ENCODE peak calls at places on chromosome 11, in ten cellular contexts. V is IMR-90, Y is endothelial cell, U is heart left ventricle, M is ovary, K is neural progenitor cell, N is MCF 10A, G is sigmoid colon, D is adrenal gland, L is A549. B is an unnamed sample.

GRCh38 chr11:304915-305833 is 2.4 kb upstream of the IFITM2 start:
- DNase-seq in V (peak; percentile 79), Y (peak; percentile 39), U (no peak), M (peak; percentile 74), K (peak; percentile 81), N (peak; percentile 74), G (peak; percentile 90), D (peak; percentile 64), L (peak; percentile 74), B (peak; percentile 85)

GRCh38 chr11:1130276-1131032 is 27.3 kb upstream of the MUC5AC start:
- DNase-seq in V (no peak), Y (no peak), U (no peak), M (no peak), K (no peak), N (no peak), G (peak; percentile 48), D (no peak), L (no peak), B (no peak)

GRCh38 chr11:134453441-134453840 is 41.4 kb upstream of the B3GAT1 start:
- DNase-seq in V (no peak), Y (no peak), U (no peak), M (no peak), K (no peak), N (no peak), G (peak; percentile 40), D (no peak), L (no peak), B (no peak)

GRCh38 chr11:92226331-92227232 is 2.0 kb downstream of the FAT3 start:
- DNase-seq in V (no peak), Y (peak; percentile 55), U (no peak), M (no peak), K (peak; percentile 78), N (no peak), G (no peak), D (no peak), L (no peak), B (no peak)

GRCh38 chr11:108568183-108568858 is 25.2 kb downstream of the EXPH5 start:
- DNase-seq in V (no peak), Y (no peak), U (no peak), M (peak; percentile 35), K (no peak), N (no peak), G (no peak), D (no peak), L (no peak), B (no peak)

GRCh38 chr11:94897330-94897768 is 76.0 kb downstream of the CWC15 start:
- DNase-seq in V (peak; percentile 45), Y (peak; percentile 42), U (no peak), M (peak; percentile 25), K (peak; percentile 56), N (peak; percentile 62), G (peak; percentile 76), D (peak; percentile 52), L (peak; percentile 42), B (peak; percentile 69)

GRCh38 chr11:88535916-88536547 is 198.5 kb upstream of the CTSC start:
- DNase-seq in V (peak; percentile 92), Y (no peak), U (no peak), M (no peak), K (no peak), N (peak; percentile 82), G (no peak), D (no peak), L (peak; percentile 64), B (no peak)

GRCh38 chr11:57276857-57277505 is 39.9 kb upstream of the APLNR start:
- DNase-seq in V (peak; percentile 41), Y (no peak), U (no peak), M (no peak), K (no peak), N (peak; percentile 59), G (no peak), D (no peak), L (no peak), B (no peak)

GRCh38 chr11:17012712-17013547 is 1.3 kb downstream of the PLEKHA7 start:
- DNase-seq in V (peak; percentile 52), Y (peak; percentile 52), U (peak; percentile 71), M (peak; percentile 42), K (peak; percentile 78), N (peak; percentile 85), G (peak; percentile 74), D (no peak), L (peak; percentile 91), B (no peak)

GRCh38 chr11:114326776-114327175 is 30.6 kb downstream of the NNMT start:
- DNase-seq in V (no peak), Y (no peak), U (no peak), M (no peak), K (no peak), N (no peak), G (no peak), D (no peak), L (no peak), B (no peak)

DNA sequence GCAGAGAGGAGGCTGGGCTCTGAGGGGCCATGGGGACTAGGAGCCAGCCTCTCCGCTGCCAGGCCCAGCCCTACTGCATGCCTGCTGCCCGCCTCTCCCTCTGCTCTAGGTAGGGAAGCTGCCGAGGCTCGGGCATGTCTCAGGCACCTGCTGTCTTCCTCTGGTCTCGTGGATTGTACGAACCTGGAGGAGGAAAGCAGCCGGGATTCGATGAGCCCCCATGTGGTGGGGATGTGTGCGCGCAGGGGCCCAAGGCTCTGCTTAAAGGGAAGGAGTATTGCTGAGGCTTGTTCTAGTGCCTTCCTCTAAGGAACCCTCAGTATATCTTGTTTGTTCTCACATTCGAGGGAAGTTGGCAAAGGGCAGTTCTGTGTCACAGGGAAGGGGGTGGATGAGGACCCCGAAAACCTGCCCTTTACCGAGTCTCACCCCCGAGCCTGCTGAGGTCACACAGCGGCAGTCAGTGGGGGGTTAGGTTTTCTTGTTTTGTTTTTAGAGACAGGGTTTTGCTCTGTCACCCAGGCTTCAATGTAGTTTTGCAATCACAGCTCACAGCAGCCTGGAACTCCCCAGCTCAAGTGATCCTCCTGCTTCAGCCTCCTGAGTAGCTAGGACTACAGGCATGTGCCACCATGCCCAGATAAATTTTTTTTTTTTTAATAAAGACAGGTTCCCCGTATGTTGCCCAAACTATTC is 21.3 kb downstream of the DAGLA start:
- DNase-seq in V (peak; percentile 16), Y (peak; percentile 61), U (no peak), M (no peak), K (peak; percentile 72), N (no peak), G (no peak), D (no peak), L (peak; percentile 66), B (peak; percentile 32)
- TF ChIP-seq CTCF in V (peak; percentile 33), Y (peak; percentile 28), U (peak; percentile 30), M (no peak), K (peak; percentile 56), N (no peak), G (peak; percentile 27), D (no peak), L (peak; percentile 25), B (peak; percentile 27)

GRCh38 chr11:35305670-35306382 is 113.5 kb downstream of the SLC1A2 start:
- DNase-seq in V (peak; percentile 56), Y (peak; percentile 57), U (no peak), M (peak; percentile 9), K (peak; percentile 76), N (peak; percentile 61), G (no peak), D (peak; percentile 68), L (peak; percentile 30), B (peak; percentile 32)
- TF ChIP-seq CTCF in V (peak; percentile 49), Y (peak; percentile 32), U (peak; percentile 23), M (peak; percentile 31), K (peak; percentile 73), N (peak; percentile 18), G (peak; percentile 45), D (peak; percentile 54), L (peak; percentile 41), B (peak; percentile 67)

GRCh38 chr11:66345316-66345649 is 379 bp upstream of the BRMS1 start:
- DNase-seq in V (no peak), Y (no peak), U (no peak), M (no peak), K (no peak), N (no peak), G (no peak), D (no peak), L (no peak), B (no peak)

GRCh38 chr11:66347425-66348276 is at the start of gene B4GAT1:
- DNase-seq in V (peak; percentile 93), Y (peak; percentile 79), U (peak; percentile 88), M (peak; percentile 85), K (peak; percentile 90), N (peak; percentile 85), G (peak; percentile 96), D (peak; percentile 80), L (peak; percentile 95), B (peak; percentile 95)

GRCh38 chr11:66343176-66343575 is 1.7 kb downstream of the BRMS1 start:
- DNase-seq in V (peak; percentile 48), Y (no peak), U (no peak), M (no peak), K (no peak), N (no peak), G (peak; percentile 34), D (no peak), L (no peak), B (no peak)

GRCh38 chr11:66346476-66347424 is 679 bp downstream of the B4GAT1 start:
- DNase-seq in V (no peak), Y (no peak), U (no peak), M (no peak), K (peak; percentile 41), N (no peak), G (no peak), D (no peak), L (no peak), B (no peak)

DNA sequence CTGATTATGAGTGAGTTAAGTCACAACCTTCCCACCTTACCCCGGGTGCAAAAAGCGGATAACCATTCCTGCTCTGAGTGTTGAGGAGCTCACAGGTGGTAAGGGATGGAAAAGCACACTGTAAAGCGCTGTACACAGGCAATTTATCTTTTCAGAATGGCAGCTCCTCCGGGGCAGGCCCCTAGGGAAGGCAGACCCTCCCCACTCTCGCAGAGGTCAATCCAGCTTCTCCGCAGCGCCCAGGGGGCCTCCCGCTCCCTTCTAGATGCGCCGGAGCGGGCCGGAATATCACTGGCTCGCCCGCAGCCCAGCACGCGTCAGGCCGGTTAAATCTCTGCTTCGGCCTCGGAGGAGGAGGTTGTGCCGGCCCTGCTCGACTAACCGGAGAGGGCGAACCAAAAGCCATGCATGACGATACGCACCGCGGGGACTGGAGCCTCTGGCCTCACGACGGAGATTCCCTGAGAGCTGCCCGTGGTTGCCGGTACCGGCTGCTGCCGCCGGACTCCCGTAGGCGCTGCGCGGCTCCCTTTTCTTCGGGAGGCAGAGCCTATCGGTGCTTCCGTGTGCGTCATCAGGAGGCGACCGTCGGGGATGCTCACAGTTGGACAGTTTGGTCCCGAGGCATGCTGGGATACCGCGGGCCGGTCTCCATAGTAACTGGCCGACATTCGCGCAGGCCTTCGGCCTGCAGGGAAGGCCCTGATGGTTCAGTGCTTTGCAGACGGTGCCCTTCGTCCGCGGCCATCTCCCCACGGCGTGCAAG is at the start of gene BRMS1:
- DNase-seq in V (peak; percentile 97), Y (peak; percentile 92), U (peak; percentile 99), M (peak; percentile 98), K (peak; percentile 99), N (peak; percentile 97), G (peak; percentile 99), D (peak; percentile 99), L (peak; percentile 98), B (peak; percentile 99)
- TF ChIP-seq CTCF in V (no peak), Y (no peak), U (peak; percentile 14), M (peak; percentile 40), K (peak; percentile 21), N (no peak), G (peak; percentile 42), D (peak; percentile 50), L (no peak), B (peak; percentile 14)

GRCh38 chr11:111514216-111515031 is at the start of gene HOATZ:
- DNase-seq in V (no peak), Y (peak; percentile 36), U (no peak), M (no peak), K (peak; percentile 95), N (no peak), G (no peak), D (no peak), L (no peak), B (peak; percentile 48)
- TF ChIP-seq CTCF in V (peak; percentile 10), Y (no peak), U (no peak), M (no peak), K (peak; percentile 34), N (no peak), G (no peak), D (no peak), L (no peak), B (peak; percentile 37)